ENCODE peak calls at places on chromosomes 1 and 21, in six cellular contexts. E is astrocyte, O is stomach, N is esophagus muscularis mucosa, D is HCT116, R is heart right ventricle. B is an unnamed sample.

GRCh38 chr1:37809942-37810341 is 1.9 kb upstream of the YRDC start:
- DNase-seq in E (no peak), R (no peak), O (no peak), D (no peak), N (no peak), B (no peak)

GRCh38 chr1:64235910-64236309 is 32.5 kb downstream of the UBE2U start:
- DNase-seq in E (no peak), O (no peak), N (no peak), D (no peak), R (no peak), B (no peak)

GRCh38 chr1:1299686-1300351 is 7.9 kb downstream of the ACAP3 start:
- DNase-seq in N (no peak), D (no peak), O (no peak), R (no peak), E (no peak), B (no peak)

GRCh38 chr1:1026599-1027413 is 6.9 kb downstream of the AGRN start:
- DNase-seq in N (no peak), E (no peak), D (no peak), R (no peak), O (no peak), B (no peak)

GRCh38 chr21:27248791-27249190 is 281.9 kb upstream of the ADAMTS5 start:
- DNase-seq in D (no peak), R (no peak), E (no peak), O (no peak), N (no peak), B (no peak)

GRCh38 chr1:224592636-224593579 is 23.2 kb upstream of the CNIH3 start:
- DNase-seq in E (peak; percentile 96), D (no peak), R (no peak), O (no peak), N (peak; percentile 14), B (no peak)

GRCh38 chr1:8040586-8040985 is 14.5 kb upstream of the ERRFI1 start:
- DNase-seq in E (peak; percentile 99), N (no peak), D (peak; percentile 99), O (peak; percentile 91), R (peak; percentile 78), B (peak; percentile 95)

GRCh38 chr1:27883536-27884181 is 11.3 kb downstream of the THEMIS2 start:
- DNase-seq in N (no peak), O (no peak), E (no peak), D (no peak), R (no peak), B (no peak)

GRCh38 chr1:228351850-228352249 is 54.8 kb downstream of the TRIM11 start:
- DNase-seq in E (no peak), N (no peak), R (no peak), D (no peak), O (no peak), B (peak; percentile 15)

GRCh38 chr21:44789880-44790279 is 11.7 kb downstream of the UBE2G2 start:
- DNase-seq in E (peak; percentile 80), D (no peak), R (no peak), O (no peak), N (no peak), B (no peak)

GRCh38 chr21:17359781-17360180 is 153.1 kb upstream of the CXADR start:
- DNase-seq in D (no peak), E (no peak), N (no peak), O (no peak), R (no peak), B (no peak)

GRCh38 chr21:41558842-41559241 is 50.9 kb upstream of the TMPRSS2 start:
- DNase-seq in R (no peak), N (no peak), E (no peak), O (no peak), D (no peak), B (no peak)

GRCh38 chr1:200923607-200924006 is 28.9 kb downstream of the INAVA start:
- DNase-seq in E (peak; percentile 12), R (no peak), N (no peak), D (no peak), O (no peak), B (no peak)

GRCh38 chr1:179632868-179633267 is 41.2 kb downstream of the TDRD5 start:
- DNase-seq in O (no peak), E (no peak), R (no peak), D (no peak), N (no peak), B (no peak)

GRCh38 chr1:26459573-26460031 is 12.6 kb upstream of the HMGN2 start:
- DNase-seq in R (peak; percentile 15), E (no peak), N (no peak), O (no peak), D (no peak), B (no peak)

GRCh38 chr1:215539803-215540575 is 27.1 kb upstream of the KCTD3 start:
- DNase-seq in R (no peak), D (no peak), O (peak; percentile 39), E (peak; percentile 10), N (no peak), B (no peak)

GRCh38 chr1:154998818-154999650 is 3.6 kb upstream of the ZBTB7B start:
- DNase-seq in N (no peak), D (peak; percentile 79), R (peak; percentile 69), E (no peak), O (peak; percentile 60), B (peak; percentile 55)

GRCh38 chr21:34580181-34580700 is 34.7 kb downstream of the RCAN1 start:
- DNase-seq in E (no peak), N (no peak), D (no peak), O (peak; percentile 59), R (peak; percentile 84), B (no peak)

GRCh38 chr1:10623391-10624145 is 148.8 kb downstream of the PEX14 start:
- DNase-seq in N (no peak), D (no peak), O (no peak), E (no peak), R (no peak), B (no peak)

GRCh38 chr1:94092210-94092613 is 28.7 kb downstream of the ABCA4 start:
- DNase-seq in R (peak; percentile 84), E (peak; percentile 84), N (no peak), O (no peak), D (no peak), B (no peak)

GRCh38 chr21:43352568-43353281 is 74.2 kb downstream of the SIK1 start:
- DNase-seq in R (no peak), D (peak; percentile 56), E (no peak), N (no peak), O (no peak), B (no peak)

GRCh38 chr1:31715097-31715872 is 11.5 kb upstream of the COL16A1 start:
- DNase-seq in D (peak; percentile 75), O (peak; percentile 90), R (peak; percentile 96), E (peak; percentile 82), N (peak; percentile 99), B (no peak)

GRCh38 chr1:186762653-186763052 is 66.1 kb upstream of the PLA2G4A start:
- DNase-seq in D (no peak), O (no peak), R (no peak), N (no peak), E (peak; percentile 3), B (no peak)
- H3K27ac ChIP-seq in D (no peak overlapping the region), O (no peak overlapping the region), R (no peak overlapping the region), N (no peak overlapping the region), E (peak overlapping the region; percentile 87), B (no peak overlapping the region)

GRCh38 chr1:234611153-234611798 is 1.3 kb upstream of the IRF2BP2 start:
- DNase-seq in D (peak; percentile 77), N (no peak), E (peak; percentile 90), O (no peak), R (peak; percentile 63), B (no peak)
- TF ChIP-seq CTCF in D (no peak), N (no peak), E (no peak), O (no peak), R (no peak), B (no peak)

GRCh38 chr1:113928950-113929749 is at the start of gene HIPK1:
- DNase-seq in R (peak; percentile 95), O (peak; percentile 95), E (peak; percentile 80), D (peak; percentile 69), N (peak; percentile 98), B (peak; percentile 87)
- H3K4me1 ChIP-seq in R (peaks cover 41% of the 10 kb centered on the region), O (peaks cover 53% of the 10 kb centered on the region), E (peaks cover 30% of the 10 kb centered on the region), D (peaks cover 13% of the 10 kb centered on the region), N (peaks cover 55% of the 10 kb centered on the region), B (peaks cover 16% of the 10 kb centered on the region)

DNA sequence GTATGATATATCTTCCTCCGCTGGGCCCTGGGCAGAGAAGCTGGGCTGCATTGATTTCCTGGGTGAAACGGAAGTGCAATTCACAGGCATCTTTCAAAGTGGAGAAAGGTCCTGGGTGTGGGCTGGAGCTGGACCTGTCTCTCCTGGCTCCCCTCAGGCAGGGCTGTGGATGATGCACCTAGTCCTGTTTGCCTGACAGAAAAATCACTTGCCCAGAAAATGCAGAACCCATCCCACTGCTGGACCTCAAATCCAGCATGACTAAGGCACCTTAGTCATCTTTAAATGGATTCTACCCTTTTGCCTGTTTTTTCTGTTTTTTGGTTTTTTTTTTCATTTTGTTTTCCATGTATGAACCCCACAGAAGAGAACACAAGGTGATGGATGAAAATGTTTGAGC is 49.7 kb downstream of the MYSM1 start:
- DNase-seq in R (no peak), N (no peak), D (no peak), O (no peak), E (peak; percentile 7), B (no peak)
- H3K27ac ChIP-seq in R (no peak overlapping the region), N (no peak overlapping the region), D (no peak overlapping the region), O (no peak overlapping the region), E (no peak overlapping the region), B (no peak overlapping the region)

GRCh38 chr1:16233431-16233830 is 3.6 kb downstream of the CPLANE2 start:
- DNase-seq in N (no peak), O (no peak), D (no peak), E (no peak), R (no peak), B (no peak)

GRCh38 chr1:16235347-16235746 is 1.6 kb downstream of the CPLANE2 start:
- DNase-seq in N (no peak), O (no peak), R (no peak), D (no peak), E (no peak), B (no peak)

GRCh38 chr1:16237343-16237830 is 404 bp upstream of the CPLANE2 start:
- DNase-seq in N (no peak), O (no peak), D (no peak), E (peak; percentile 14), R (no peak), B (no peak)

GRCh38 chr1:16236091-16236494 is 890 bp downstream of the CPLANE2 start:
- DNase-seq in D (peak; percentile 54), N (no peak), O (peak; percentile 65), E (no peak), R (no peak), B (no peak)

GRCh38 chr1:16236495-16237342 is at the start of gene CPLANE2:
- DNase-seq in R (peak; percentile 95), D (peak; percentile 81), E (peak; percentile 76), O (peak; percentile 98), N (peak; percentile 97), B (peak; percentile 93)
- TF ChIP-seq CTCF in R (peak; percentile 1), D (no peak), E (no peak), O (no peak), N (peak; percentile 24), B (no peak)

GRCh38 chr1:67713071-67713806 is 28.2 kb downstream of the GADD45A start:
- DNase-seq in D (peak; percentile 86), N (no peak), O (peak; percentile 64), E (peak; percentile 84), R (peak; percentile 35), B (no peak)
- H3K4me1 ChIP-seq in D (peaks cover 74% of the 10 kb centered on the region), N (peaks cover 65% of the 10 kb centered on the region), O (peaks cover 92% of the 10 kb centered on the region), E (peaks cover 45% of the 10 kb centered on the region), R (peaks cover 71% of the 10 kb centered on the region), B (peaks cover 60% of the 10 kb centered on the region)

B was measured in RWPE2.